ENCODE peak calls at places on chromosomes 7 and 10, in eight cellular contexts. U is lung; Z is IMR-90; I is body of pancreas; H is testis; Q is suprapubic skin; M is CD4-positive, CD25-positive, alpha-beta regulatory T cell; K is brain microvascular endothelial cell. W is an unnamed sample.

GRCh38 chr7:87001214-87001613 is 58.2 kb downstream of the ELAPOR2 start:
- DNase-seq in U (no peak), Z (no peak), I (no peak), H (no peak), Q (no peak), M (no peak), K (no peak), W (no peak)

GRCh38 chr10:88117869-88118632 is 254.6 kb downstream of the PTEN start:
- DNase-seq in U (no peak), Z (no peak), I (no peak), H (no peak), Q (no peak), M (no peak), K (no peak), W (no peak)

GRCh38 chr10:94627511-94627910 is 56.0 kb upstream of the CYP2C18 start:
- DNase-seq in U (no peak), Z (no peak), I (no peak), H (no peak), Q (no peak), M (no peak), K (no peak), W (no peak)

GRCh38 chr7:73869011-73869785 is 8.2 kb downstream of the TMEM270 start:
- DNase-seq in U (no peak), Z (peak; percentile 72), I (no peak), H (no peak), Q (no peak), M (no peak), K (peak; percentile 37), W (no peak)

GRCh38 chr7:106720641-106721040 is 59.7 kb upstream of the CCDC71L start:
- DNase-seq in U (no peak), Z (no peak), I (no peak), H (peak; percentile 15), Q (no peak), M (no peak), K (no peak), W (no peak)

GRCh38 chr10:124998624-124999291 is 56.8 kb downstream of the ZRANB1 start:
- DNase-seq in U (no peak), Z (no peak), I (peak; percentile 13), H (peak; percentile 13), Q (peak; percentile 78), M (no peak), K (no peak), W (no peak)

GRCh38 chr10:86614853-86615252 is 39.5 kb upstream of the OPN4 start:
- DNase-seq in U (no peak), Z (no peak), I (no peak), H (no peak), Q (no peak), M (no peak), K (no peak), W (no peak)

GRCh38 chr7:94417921-94418320 is 23.2 kb downstream of the COL1A2 start:
- DNase-seq in U (no peak), Z (no peak), I (no peak), H (no peak), Q (no peak), M (no peak), K (no peak), W (no peak)

GRCh38 chr7:2729893-2730716 is 42.1 kb downstream of the AMZ1 start:
- DNase-seq in U (no peak), Z (peak; percentile 74), I (no peak), H (peak; percentile 66), Q (peak; percentile 72), M (no peak), K (no peak), W (no peak)

GRCh38 chr10:130805635-130806030 is 505.9 kb downstream of the TCERG1L start:
- DNase-seq in U (no peak), Z (no peak), I (no peak), H (no peak), Q (peak; percentile 70), M (no peak), K (no peak), W (no peak)

GRCh38 chr10:77290528-77291155 is 347.0 kb downstream of the KCNMA1 start:
- DNase-seq in U (no peak), Z (peak; percentile 93), I (no peak), H (no peak), Q (no peak), M (no peak), K (peak; percentile 97), W (peak; percentile 64)

GRCh38 chr10:33559105-33559504 is 224.6 kb upstream of the NRP1 start:
- DNase-seq in U (no peak), Z (peak; percentile 79), I (no peak), H (no peak), Q (no peak), M (no peak), K (peak; percentile 63), W (no peak)

GRCh38 chr10:15353471-15353870 is 17.6 kb downstream of the FAM171A1 start:
- DNase-seq in U (no peak), Z (no peak), I (no peak), H (no peak), Q (no peak), M (no peak), K (no peak), W (no peak)

GRCh38 chr7:3552499-3552898 is 251.4 kb downstream of the SDK1 start:
- DNase-seq in U (no peak), Z (peak; percentile 6), I (no peak), H (no peak), Q (no peak), M (no peak), K (no peak), W (no peak)

GRCh38 chr7:46525876-46526275 is 604.8 kb upstream of the IGFBP3 start:
- DNase-seq in U (no peak), Z (no peak), I (peak; percentile 52), H (no peak), Q (no peak), M (no peak), K (peak; percentile 56), W (peak; percentile 29)

GRCh38 chr10:4024846-4025245 is 239.8 kb upstream of the KLF6 start:
- DNase-seq in U (no peak), Z (no peak), I (no peak), H (no peak), Q (no peak), M (no peak), K (no peak), W (no peak)

GRCh38 chr10:68734349-68734748 is 13.3 kb downstream of the CCAR1 start:
- DNase-seq in U (no peak), Z (no peak), I (no peak), H (no peak), Q (no peak), M (no peak), K (no peak), W (no peak)
- H3K36me3 ChIP-seq in U (peaks cover 17% of the 10 kb centered on the region), Z (peaks cover 62% of the 10 kb centered on the region), I (peaks cover 10% of the 10 kb centered on the region), H (no peaks in the 10 kb centered on the region), Q (peaks cover 82% of the 10 kb centered on the region), M (peaks cover 79% of the 10 kb centered on the region), K (peaks cover 67% of the 10 kb centered on the region), W (peaks cover 72% of the 10 kb centered on the region)

GRCh38 chr7:99677646-99678045 is 2.1 kb downstream of the CYP3A5 start:
- DNase-seq in U (no peak), Z (no peak), I (no peak), H (no peak), Q (no peak), M (no peak), K (no peak), W (no peak)
- H3K27ac ChIP-seq in U (no peak overlapping the region), Z (no peak overlapping the region), I (no peak overlapping the region), H (no peak overlapping the region), Q (no peak overlapping the region), M (no peak overlapping the region), K (no peak overlapping the region), W (no peak overlapping the region)

GRCh38 chr10:110724937-110725336 is 80.8 kb downstream of the RBM20 start:
- DNase-seq in U (no peak), Z (no peak), I (no peak), H (no peak), Q (no peak), M (no peak), K (no peak), W (no peak)

GRCh38 chr10:110721406-110722038 is 77.4 kb downstream of the RBM20 start:
- DNase-seq in U (no peak), Z (no peak), I (no peak), H (no peak), Q (peak; percentile 11), M (no peak), K (no peak), W (no peak)

GRCh38 chr10:110725809-110726641 is 81.9 kb downstream of the RBM20 start:
- DNase-seq in U (no peak), Z (peak; percentile 37), I (no peak), H (no peak), Q (no peak), M (no peak), K (peak; percentile 65), W (peak; percentile 29)

GRCh38 chr10:110723224-110723891 is 79.2 kb downstream of the RBM20 start:
- DNase-seq in U (no peak), Z (no peak), I (no peak), H (no peak), Q (no peak), M (no peak), K (no peak), W (no peak)

DNA sequence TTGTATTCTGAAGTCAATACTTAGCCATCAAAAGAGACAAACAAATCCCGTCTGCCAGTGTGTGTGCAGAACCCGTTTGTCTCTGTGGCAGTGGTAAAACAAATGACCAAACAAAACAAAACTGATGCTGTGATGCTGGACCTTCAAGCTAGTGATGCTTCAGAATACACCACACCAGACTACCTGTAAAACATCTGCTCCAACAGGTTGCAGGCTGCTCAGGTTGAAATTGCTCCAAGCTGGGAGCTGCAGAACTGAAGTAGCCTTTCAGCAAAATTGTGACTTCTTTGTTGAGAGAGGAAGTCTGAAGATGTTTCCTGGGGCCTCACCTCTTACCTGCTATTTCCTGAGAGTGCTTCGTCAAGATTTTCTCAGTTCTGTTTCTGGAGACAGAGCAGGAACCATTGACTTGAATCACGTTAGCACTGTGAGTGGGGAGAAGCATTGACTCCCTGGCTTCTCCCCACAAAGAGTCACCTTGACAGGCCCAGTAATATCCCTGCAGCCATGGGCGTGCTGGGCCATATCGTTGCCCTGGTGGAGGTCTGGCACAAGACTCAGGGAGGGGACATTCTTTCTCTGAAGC is 80.1 kb downstream of the RBM20 start:
- DNase-seq in U (no peak), Z (no peak), I (no peak), H (no peak), Q (no peak), M (no peak), K (no peak), W (no peak)
- H3K4me3 ChIP-seq in U (no peak overlapping the region), Z (no peak overlapping the region), I (no peak overlapping the region), H (no peak overlapping the region), Q (no peak overlapping the region), M (peak overlapping the region; percentile 63), K (no peak overlapping the region), W (no peak overlapping the region)

DNA sequence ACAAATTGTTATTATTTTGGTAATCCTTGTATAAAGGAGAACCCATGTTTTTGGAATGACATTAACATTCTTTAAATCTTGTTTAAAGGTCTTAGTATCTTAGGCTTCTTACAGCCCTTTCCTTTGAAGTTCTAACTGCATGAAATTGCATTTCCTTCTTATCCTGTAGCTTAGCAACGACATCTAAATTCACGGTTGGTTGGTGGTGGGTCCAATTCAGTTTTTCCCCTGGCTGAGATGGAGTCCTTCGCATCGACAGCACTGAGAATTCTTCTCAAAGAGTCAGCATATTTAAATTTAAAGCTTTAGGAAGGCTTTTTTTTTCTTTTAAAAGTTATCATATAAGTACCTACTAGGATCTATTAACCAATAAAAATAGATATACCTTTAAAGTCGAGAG is 63.3 kb downstream of the RAMP3 start:
- DNase-seq in U (no peak), Z (no peak), I (no peak), H (no peak), Q (no peak), M (no peak), K (no peak), W (no peak)
- H3K36me3 ChIP-seq in U (no peaks in the 10 kb centered on the region), Z (no peaks in the 10 kb centered on the region), I (no peaks in the 10 kb centered on the region), H (no peaks in the 10 kb centered on the region), Q (no peaks in the 10 kb centered on the region), M (no peaks in the 10 kb centered on the region), K (no peaks in the 10 kb centered on the region), W (no peaks in the 10 kb centered on the region)